ENCODE peak calls at places on chromosomes 13 and 19, in four cellular contexts. F is HCT116, T is GM12878, E is H1. S is an unnamed sample.

GRCh38 chr19:48490980-48491792 is 20.4 kb downstream of the LMTK3 start:
- DNase-seq in F (peak), E (peak), T (no peak), S (peak)

GRCh38 chr19:54462072-54462712 is 1.4 kb downstream of the LENG9 start:
- DNase-seq in T (no peak), F (no peak), E (no peak), S (no peak)

GRCh38 chr19:39173502-39173991 is 23.2 kb upstream of the NCCRP1 start:
- DNase-seq in E (no peak), F (no peak), T (no peak), S (no peak)

GRCh38 chr19:6604906-6605305 is 14.0 kb upstream of the CD70 start:
- DNase-seq in F (no peak), T (no peak), E (no peak), S (no peak)

GRCh38 chr19:13022111-13022858 is 27.0 kb downstream of the NFIX start:
- DNase-seq in T (no peak), E (no peak), F (no peak), S (no peak)

GRCh38 chr13:72229067-72229466 is 362.1 kb upstream of the DACH1 start:
- DNase-seq in E (no peak), F (no peak), T (no peak), S (no peak)

GRCh38 chr19:4391701-4392543 is 8.4 kb downstream of the SH3GL1 start:
- DNase-seq in E (no peak), T (no peak), F (no peak), S (no peak)

GRCh38 chr13:78609464-78610205 is 6.3 kb upstream of the POU4F1 start:
- DNase-seq in T (no peak), F (no peak), E (peak), S (no peak)

GRCh38 chr13:111115051-111115840 is at the start of gene ARHGEF7:
- DNase-seq in F (no peak), E (peak), T (no peak), S (no peak)

GRCh38 chr13:32125746-32126145 is 94.2 kb downstream of the FRY start:
- DNase-seq in F (no peak), E (no peak), T (no peak), S (no peak)

GRCh38 chr13:99124695-99125334 is 75.8 kb upstream of the UBAC2 start:
- DNase-seq in T (peak), F (peak), E (no peak), S (no peak)

GRCh38 chr19:41551212-41551610 is 24.8 kb upstream of the CEACAM21 start:
- DNase-seq in E (no peak), T (no peak), F (no peak), S (no peak)

GRCh38 chr13:77425705-77426104 is 98.8 kb upstream of the MYCBP2 start:
- DNase-seq in T (no peak), E (no peak), F (no peak), S (no peak)

GRCh38 chr13:77430377-77430951 is 103.6 kb upstream of the MYCBP2 start:
- DNase-seq in T (peak), E (no peak), F (no peak), S (no peak)

GRCh38 chr13:77434289-77434688 is 101.2 kb upstream of the SCEL start:
- DNase-seq in T (no peak), E (no peak), F (no peak), S (no peak)

GRCh38 chr13:77431449-77431848 is 104.1 kb upstream of the SCEL start:
- DNase-seq in T (peak), E (no peak), F (no peak), S (no peak)

DNA sequence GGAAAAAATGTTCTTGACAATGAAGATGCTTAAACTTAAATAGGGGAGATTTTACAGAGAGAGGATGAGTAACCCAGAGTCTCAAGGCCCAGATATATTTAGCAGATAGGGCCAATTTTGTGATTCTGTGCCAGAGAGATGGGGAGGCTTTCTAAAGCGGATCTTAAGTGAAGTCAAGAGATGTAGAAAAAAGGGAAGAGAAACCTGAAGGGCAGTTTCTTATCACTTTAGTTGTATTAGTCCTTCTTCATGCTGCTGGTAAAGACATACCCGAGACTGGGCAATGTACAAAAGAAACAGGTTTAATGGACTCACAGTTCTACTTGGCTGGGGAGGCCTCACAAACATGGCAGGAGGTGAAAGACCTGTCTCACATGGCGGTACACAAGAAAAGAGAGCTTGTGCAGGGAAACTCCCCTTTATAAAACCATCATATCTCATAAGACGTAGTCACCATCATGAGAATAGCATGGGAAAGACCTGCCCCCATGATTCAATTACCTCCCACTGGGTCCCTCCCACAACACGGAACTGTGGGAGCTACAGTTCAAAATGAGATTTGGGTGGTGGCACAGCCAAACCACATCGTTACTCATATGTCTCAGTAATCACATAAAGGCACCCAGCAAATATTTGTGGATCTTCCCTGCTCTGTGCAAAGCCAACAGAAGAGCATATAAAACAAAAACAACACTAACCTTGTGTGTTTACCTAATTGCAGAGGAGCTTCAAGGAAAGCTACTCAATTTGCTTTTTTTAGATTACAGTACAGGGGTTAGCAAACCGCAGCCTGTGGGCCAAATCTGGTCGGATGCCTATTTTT is 102.6 kb upstream of the MYCBP2 start:
- DNase-seq in F (no peak), T (peak), E (no peak), S (no peak)
- TF ChIP-seq EGR1 in F (no peak), T (no peak), E (no peak), S (no peak)

DNA sequence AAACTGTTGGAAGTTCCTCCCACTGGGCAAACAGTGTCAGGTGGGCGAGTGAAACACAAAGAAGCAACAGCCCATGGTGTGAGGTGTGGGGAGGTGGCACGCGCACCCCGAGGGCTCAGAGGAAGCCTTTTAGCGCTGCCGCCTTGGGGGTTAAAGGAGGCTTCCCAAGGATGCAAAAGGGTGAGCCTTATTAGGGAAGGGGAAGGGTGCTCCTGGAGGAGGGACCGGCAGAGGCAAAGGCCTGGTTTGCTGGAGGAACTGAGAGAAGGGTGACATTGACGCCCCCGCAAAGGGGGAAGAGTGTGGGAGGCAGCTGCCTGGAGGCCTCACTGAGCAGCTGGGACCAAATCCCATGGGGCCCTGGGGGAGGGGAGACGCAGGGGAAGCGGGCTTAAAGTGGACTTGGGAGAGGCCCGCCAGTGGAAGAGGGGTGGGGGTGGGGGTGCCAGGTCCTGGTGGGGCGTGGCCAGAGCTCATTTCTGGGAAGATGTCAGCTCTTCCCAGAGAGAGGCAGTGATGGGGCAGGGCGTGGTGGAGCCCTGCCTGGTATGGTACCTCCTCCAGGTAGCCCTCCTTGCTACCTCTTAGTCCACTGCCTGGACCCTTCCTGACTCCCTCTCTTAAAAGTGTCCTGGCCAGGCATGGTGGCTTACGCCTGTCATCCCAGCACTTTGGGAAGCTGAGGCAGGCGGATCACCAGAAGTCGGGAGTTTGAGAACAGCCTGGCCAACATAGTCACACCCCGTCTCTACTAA is 12.0 kb upstream of the FCHO1 start:
- DNase-seq in F (no peak), T (peak), E (no peak), S (peak)
- TF ChIP-seq EGR1 in F (no peak), T (peak), E (peak), S (peak)

DNA sequence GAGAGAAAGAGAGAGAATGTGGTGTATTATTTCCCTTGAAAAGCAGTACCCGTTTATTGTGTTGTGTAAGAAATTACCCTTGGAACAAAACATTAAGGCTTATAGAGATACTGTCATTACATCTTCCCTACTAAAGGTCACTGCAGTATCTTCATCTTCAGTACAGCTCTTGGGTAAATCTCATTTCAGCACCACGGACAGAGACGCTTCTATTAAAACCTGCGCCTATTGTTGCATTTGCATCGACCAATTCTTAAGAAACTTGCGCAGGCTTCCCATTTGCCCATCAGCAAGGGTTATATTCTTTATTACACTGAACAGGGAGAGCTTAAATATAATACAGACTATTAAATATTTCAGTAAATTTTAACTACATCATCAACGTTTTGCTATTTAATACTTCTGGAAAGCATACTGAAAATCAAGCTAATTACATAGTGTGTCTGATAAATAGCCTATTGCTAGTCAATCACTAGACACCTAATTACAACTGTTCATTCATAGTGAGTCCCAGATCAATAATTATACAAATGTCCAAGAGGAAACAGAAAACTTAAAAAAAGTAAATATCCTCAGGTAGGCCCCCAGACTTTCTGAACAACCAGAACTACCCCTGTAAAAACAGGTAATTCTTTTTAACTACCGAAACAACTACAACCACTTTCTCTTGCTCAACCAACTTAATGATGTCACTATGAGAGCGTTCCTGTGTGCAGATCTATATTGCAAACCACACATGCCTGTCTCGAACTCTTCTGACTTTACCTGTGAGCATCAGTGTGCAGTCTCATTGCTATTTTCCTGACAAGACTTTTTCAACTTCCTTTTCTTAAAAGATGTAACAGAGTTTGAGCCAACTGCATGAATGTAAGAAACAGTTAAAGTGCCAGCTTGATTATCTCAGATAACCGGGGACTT is 350.5 kb downstream of the LIG4 start:
- DNase-seq in F (no peak), T (no peak), E (no peak), S (peak)
- TF ChIP-seq EGR1 in F (no peak), T (no peak), E (no peak), S (no peak)

GRCh38 chr13:42615691-42616090 is 41.7 kb downstream of the TNFSF11 start:
- DNase-seq in F (no peak), E (no peak), T (no peak), S (peak)
- TF ChIP-seq EGR1 in F (no peak), E (no peak), T (no peak), S (no peak)

S was measured in K562.